ENCODE peak calls at places on chromosomes 4 and X, in four cellular contexts. Q is A549, D is GM12878, A is K562. U is an unnamed sample.

GRCh38 chr4:3217771-3218170 is 31.2 kb upstream of the MSANTD1 start:
- DNase-seq in Q (no peak), D (no peak), A (no peak), U (no peak)

GRCh38 chr4:80732010-80732409 is 298.5 kb upstream of the BMP3 start:
- DNase-seq in Q (no peak), D (no peak), A (no peak), U (no peak)

GRCh38 chrX:141341341-141341740 is 99.0 kb upstream of the SPANXC start:
- DNase-seq in Q (peak; percentile 13), D (no peak), A (no peak), U (no peak)

GRCh38 chrX:114127411-114128025 is 456.4 kb upstream of the HTR2C start:
- DNase-seq in Q (no peak), D (no peak), A (no peak), U (no peak)

GRCh38 chrX:119635799-119636198 is 29.6 kb upstream of the NKRF start:
- DNase-seq in Q (no peak), D (no peak), A (no peak), U (no peak)

GRCh38 chr4:81622028-81622427 is 150.3 kb upstream of the RASGEF1B start:
- DNase-seq in Q (no peak), D (no peak), A (no peak), U (no peak)

GRCh38 chr4:173370130-173370476 is 651 bp upstream of the SAP30 start:
- DNase-seq in Q (peak; percentile 18), D (no peak), A (peak; percentile 66), U (no peak)

GRCh38 chr4:80187677-80188076 is 9.6 kb upstream of the PRDM8 start:
- DNase-seq in Q (no peak), D (no peak), A (no peak), U (no peak)

GRCh38 chr4:7103031-7103598 is 35.3 kb upstream of the GRPEL1 start:
- DNase-seq in Q (peak; percentile 86), D (peak; percentile 23), A (peak; percentile 92), U (peak; percentile 64)

GRCh38 chrX:103878466-103879151 is 46.6 kb upstream of the RAB9B start:
- DNase-seq in Q (no peak), D (no peak), A (no peak), U (peak; percentile 0)

GRCh38 chrX:134734343-134735001 is 76.2 kb upstream of the PLAC1 start:
- DNase-seq in Q (no peak), D (no peak), A (no peak), U (no peak)

GRCh38 chrX:129984196-129984962 is 1.9 kb downstream of the BCORL1 start:
- DNase-seq in Q (peak; percentile 71), D (no peak), A (peak; percentile 50), U (no peak)

GRCh38 chrX:96361844-96362243 is 322.8 kb upstream of the DIAPH2 start:
- DNase-seq in Q (no peak), D (no peak), A (no peak), U (no peak)

GRCh38 chrX:147522986-147523385 is 388.7 kb upstream of the FMR1 start:
- DNase-seq in Q (no peak), D (no peak), A (no peak), U (no peak)

GRCh38 chr4:22573198-22573597 is 57.3 kb upstream of the ADGRA3 start:
- DNase-seq in Q (no peak), D (no peak), A (no peak), U (no peak)

GRCh38 chr4:37793562-37793961 is 32.9 kb upstream of the PGM2 start:
- DNase-seq in Q (no peak), D (no peak), A (no peak), U (peak; percentile 27)

GRCh38 chrX:106862972-106863688 is 40.0 kb downstream of the RIPPLY1 start:
- DNase-seq in Q (peak; percentile 9), D (no peak), A (peak; percentile 20), U (peak; percentile 3)

GRCh38 chrX:153546386-153546785 is 28.9 kb downstream of the ATP2B3 start:
- DNase-seq in Q (no peak), D (no peak), A (no peak), U (no peak)

GRCh38 chr4:3199661-3200422 is 49.1 kb upstream of the MSANTD1 start:
- DNase-seq in Q (no peak), D (no peak), A (no peak), U (no peak)

GRCh38 chrX:10098235-10098819 is 58.4 kb upstream of the CLCN4 start:
- DNase-seq in Q (no peak), D (peak; percentile 51), A (no peak), U (no peak)

GRCh38 chr4:186622788-186623464 is 67.6 kb upstream of the MTNR1A start:
- DNase-seq in Q (no peak), D (no peak), A (no peak), U (no peak)

GRCh38 chr4:5773271-5773555 is 62.2 kb downstream of the EVC start:
- DNase-seq in Q (no peak), D (no peak), A (no peak), U (no peak)

GRCh38 chrX:72180539-72180938 is 1.0 kb upstream of the PIN4 start:
- DNase-seq in Q (no peak), D (no peak), A (peak; percentile 3), U (no peak)

GRCh38 chr4:76663794-76664193 is 228.8 kb downstream of the SHROOM3 start:
- DNase-seq in Q (no peak), D (no peak), A (no peak), U (no peak)

GRCh38 chr4:1043162-1043561 is 31.7 kb downstream of the FGFRL1 start:
- DNase-seq in Q (no peak), D (no peak), A (no peak), U (no peak)

GRCh38 chr4:1044469-1045192 is 33.2 kb downstream of the FGFRL1 start:
- DNase-seq in Q (no peak), D (no peak), A (no peak), U (no peak)

GRCh38 chr4:1042352-1043025 is 31.1 kb downstream of the FGFRL1 start:
- DNase-seq in Q (no peak), D (no peak), A (no peak), U (no peak)

GRCh38 chr4:1045193-1045594 is 33.8 kb downstream of the FGFRL1 start:
- DNase-seq in Q (no peak), D (no peak), A (no peak), U (no peak)

GRCh38 chr4:1043658-1044468 is 32.4 kb downstream of the FGFRL1 start:
- DNase-seq in Q (peak; percentile 72), D (no peak), A (peak; percentile 96), U (peak; percentile 84)
- TF ChIP-seq CHD4 in Q (no peak), D (no peak), A (no peak), U (no peak)

GRCh38 chr4:155376387-155377268 is at the start of gene MAP9:
- DNase-seq in Q (peak; percentile 70), D (peak; percentile 78), A (peak; percentile 3), U (no peak)

GRCh38 chr4:155367608-155368007 is 9.2 kb downstream of the MAP9 start:
- DNase-seq in Q (no peak), D (no peak), A (no peak), U (no peak)

GRCh38 chr4:155377281-155377680 is 516 bp upstream of the MAP9 start:
- DNase-seq in Q (no peak), D (no peak), A (no peak), U (no peak)

DNA sequence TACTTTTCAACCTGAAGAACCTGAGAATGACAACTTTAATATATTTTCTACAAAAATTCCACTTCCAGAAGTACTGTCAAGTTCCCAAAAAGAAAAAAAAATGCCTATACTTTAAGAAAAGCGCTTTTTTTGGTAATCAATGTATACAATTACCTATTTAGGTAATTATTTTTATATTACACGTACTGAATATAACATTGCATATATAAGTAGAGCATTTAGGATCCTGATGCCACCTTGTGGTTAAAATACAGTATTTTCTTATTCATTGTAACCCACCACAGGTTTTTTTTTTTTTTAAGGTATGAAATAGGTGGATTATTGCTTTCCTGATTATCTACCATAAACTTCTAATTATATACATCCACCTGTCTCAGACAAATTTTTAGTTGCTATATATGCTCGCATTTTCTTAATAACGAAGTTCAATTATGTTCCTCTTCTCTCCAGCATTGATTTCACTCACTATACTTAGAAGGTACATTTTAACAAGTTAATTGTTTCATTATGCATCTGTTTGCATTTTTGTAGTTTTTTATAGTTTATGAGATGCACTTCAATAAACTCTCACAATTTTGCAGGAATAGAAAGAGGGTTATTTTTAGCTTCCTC is 5.2 kb downstream of the MAP9 start:
- DNase-seq in Q (no peak), D (no peak), A (peak; percentile 6), U (no peak)
- TF ChIP-seq CHD4 in Q (no peak), D (no peak), A (no peak), U (no peak)

DNA sequence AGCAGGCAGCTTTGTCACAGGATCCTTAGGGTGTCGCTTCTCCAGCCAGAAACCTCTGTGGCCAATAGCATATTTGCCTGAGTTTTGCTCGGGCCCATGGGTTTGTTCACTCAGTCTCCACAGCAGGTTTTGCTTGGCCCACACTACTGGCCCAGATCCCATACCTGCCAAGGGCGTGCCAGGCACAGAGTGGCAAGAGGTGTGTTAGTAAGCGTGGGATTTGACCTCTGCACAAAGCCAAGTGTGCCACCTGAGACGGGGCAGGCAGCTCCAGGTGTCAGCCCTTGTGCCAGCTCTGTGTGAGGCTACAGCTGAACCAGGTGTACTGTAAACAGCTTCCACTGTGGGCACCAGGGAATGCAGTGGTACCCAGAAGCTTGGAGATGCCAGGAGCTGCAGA is 2003.0 kb downstream of the C4orf33 start:
- DNase-seq in Q (no peak), D (no peak), A (no peak), U (no peak)
- TF ChIP-seq CHD4 in Q (no peak), D (no peak), A (no peak), U (no peak)

DNA sequence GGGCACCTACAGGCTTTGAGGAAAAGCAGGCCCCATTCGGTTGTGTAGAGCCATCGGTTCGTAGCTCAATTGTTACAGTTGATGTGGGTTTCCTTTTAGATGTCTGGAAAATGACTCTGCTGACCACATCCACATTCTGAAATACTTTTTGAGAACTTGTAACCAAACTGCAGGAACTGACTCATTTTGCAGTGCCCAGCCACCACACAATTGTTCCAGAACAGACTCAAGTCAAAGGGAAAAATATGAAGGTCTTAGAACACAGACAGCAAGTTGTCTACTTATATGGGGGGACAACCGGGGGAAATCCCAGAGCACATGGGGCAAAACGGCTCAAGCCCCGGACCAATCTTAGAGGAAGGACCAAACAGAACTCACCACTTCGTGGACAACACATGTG is 557.6 kb upstream of the DIPK2B start:
- DNase-seq in Q (no peak), D (peak; percentile 61), A (no peak), U (no peak)
- TF ChIP-seq CHD4 in Q (no peak), D (no peak), A (no peak), U (no peak)

GRCh38 chr4:112973897-112974296 is 75.6 kb upstream of the ANK2 start:
- DNase-seq in Q (no peak), D (no peak), A (no peak), U (no peak)
- TF ChIP-seq CHD4 in Q (no peak), D (no peak), A (no peak), U (no peak)